ENCODE peak calls at places on chromosome 10, in six cellular contexts. P is fibroblast of pulmonary artery; X is activated CD8-positive, alpha-beta T cell treated with anti-CD3 and anti-CD28 coated beads for 36 hours; C is progenitor cell of endocrine pancreas; S is Panc1; M is neural progenitor cell. W is an unnamed sample.

GRCh38 chr10:62779487-62780248 is 24.9 kb upstream of the ADO start:
- DNase-seq in P (peak), X (peak), C (no peak), S (no peak), M (no peak), W (peak)

GRCh38 chr10:69576334-69577011 is 3.3 kb upstream of the NEUROG3 start:
- DNase-seq in P (no peak), X (no peak), C (no peak), S (no peak), M (peak), W (no peak)

GRCh38 chr10:61164458-61165160 is 220.6 kb upstream of the RHOBTB1 start:
- DNase-seq in P (peak), X (no peak), C (no peak), S (no peak), M (no peak), W (peak)

GRCh38 chr10:33487014-33487776 is 152.7 kb upstream of the NRP1 start:
- DNase-seq in P (peak), X (no peak), C (no peak), S (no peak), M (peak), W (peak)

GRCh38 chr10:81569488-81569887 is 305.5 kb upstream of the NRG3 start:
- DNase-seq in P (no peak), X (no peak), C (no peak), S (no peak), M (no peak), W (no peak)

GRCh38 chr10:70295946-70296345 is 12.1 kb upstream of the NPFFR1 start:
- DNase-seq in P (no peak), X (no peak), C (no peak), S (no peak), M (no peak), W (no peak)

GRCh38 chr10:30343962-30344361 is 5.1 kb downstream of the MTPAP start:
- DNase-seq in P (no peak), X (no peak), C (no peak), S (no peak), M (no peak), W (no peak)

GRCh38 chr10:12333382-12334185 is 15.8 kb upstream of the CAMK1D start:
- DNase-seq in P (peak), X (peak), C (no peak), S (peak), M (no peak), W (peak)

GRCh38 chr10:127344346-127344745 is 148.0 kb upstream of the INSYN2A start:
- DNase-seq in P (no peak), X (no peak), C (no peak), S (no peak), M (no peak), W (no peak)

GRCh38 chr10:71819985-71820384 is 31.1 kb downstream of the PSAP start:
- DNase-seq in P (no peak), X (no peak), C (no peak), S (no peak), M (no peak), W (no peak)

GRCh38 chr10:21293518-21294356 is 231.7 kb downstream of the SKIDA1 start:
- DNase-seq in P (peak), X (no peak), C (no peak), S (no peak), M (peak), W (no peak)

GRCh38 chr10:124530215-124530665 is 68.6 kb downstream of the LHPP start:
- DNase-seq in P (peak), X (peak), C (peak), S (no peak), M (peak), W (peak)

GRCh38 chr10:128506423-128506822 is 380.2 kb upstream of the MKI67 start:
- DNase-seq in P (no peak), X (no peak), C (no peak), S (no peak), M (no peak), W (no peak)

GRCh38 chr10:69232736-69233135 is 12.6 kb downstream of the HKDC1 start:
- DNase-seq in P (no peak), X (no peak), C (no peak), S (no peak), M (no peak), W (no peak)

GRCh38 chr10:114374141-114374791 is 30.0 kb downstream of the AFAP1L2 start:
- DNase-seq in P (peak), X (no peak), C (no peak), S (no peak), M (no peak), W (no peak)

GRCh38 chr10:105729428-105729827 is 1088.3 kb downstream of the SORCS3 start:
- DNase-seq in P (no peak), X (no peak), C (no peak), S (no peak), M (no peak), W (no peak)

GRCh38 chr10:76033457-76034196 is 602.2 kb downstream of the LRMDA start:
- DNase-seq in P (no peak), X (no peak), C (no peak), S (no peak), M (peak), W (peak)

GRCh38 chr10:9051328-9051974 is 997.0 kb downstream of the GATA3 start:
- DNase-seq in P (no peak), X (no peak), C (no peak), S (no peak), M (no peak), W (no peak)

GRCh38 chr10:119421887-119422684 is 120.4 kb downstream of the RGS10 start:
- DNase-seq in P (no peak), X (no peak), C (no peak), S (no peak), M (no peak), W (peak)

GRCh38 chr10:115851689-115852088 is 421.3 kb downstream of the GFRA1 start:
- DNase-seq in P (no peak), X (no peak), C (no peak), S (no peak), M (no peak), W (no peak)

GRCh38 chr10:5665380-5666323 is 743 bp downstream of the ASB13 start:
- DNase-seq in P (no peak), X (no peak), C (no peak), S (no peak), M (peak), W (peak)

GRCh38 chr10:5669609-5670008 is 3.2 kb upstream of the ASB13 start:
- DNase-seq in P (no peak), X (no peak), C (no peak), S (no peak), M (no peak), W (no peak)

GRCh38 chr10:5668429-5668828 is 2.0 kb upstream of the ASB13 start:
- DNase-seq in P (no peak), X (no peak), C (no peak), S (no peak), M (no peak), W (no peak)

GRCh38 chr10:5663692-5664427 is 2.5 kb downstream of the ASB13 start:
- DNase-seq in P (no peak), X (no peak), C (no peak), S (no peak), M (peak), W (no peak)

GRCh38 chr10:5666324-5667220 is at the start of gene ASB13:
- DNase-seq in P (peak), X (peak), C (peak), S (no peak), M (peak), W (peak)
- TF ChIP-seq CTCF in P (no peak), X (no peak), C (peak), S (no peak), M (peak), W (no peak)

GRCh38 chr10:18572959-18573561 is 78.3 kb downstream of the NSUN6 start:
- DNase-seq in P (no peak), X (no peak), C (no peak), S (no peak), M (no peak), W (no peak)

GRCh38 chr10:18576586-18576985 is 74.8 kb downstream of the NSUN6 start:
- DNase-seq in P (no peak), X (no peak), C (no peak), S (no peak), M (no peak), W (no peak)

GRCh38 chr10:18571076-18571475 is 80.3 kb downstream of the NSUN6 start:
- DNase-seq in P (no peak), X (no peak), C (no peak), S (no peak), M (no peak), W (no peak)

GRCh38 chr10:18567343-18567856 is 84.0 kb downstream of the NSUN6 start:
- DNase-seq in P (no peak), X (no peak), C (no peak), S (no peak), M (no peak), W (no peak)

GRCh38 chr10:18571780-18572179 is 79.6 kb downstream of the NSUN6 start:
- DNase-seq in P (no peak), X (no peak), C (no peak), S (no peak), M (no peak), W (no peak)
- TF ChIP-seq CTCF in P (no peak), X (no peak), C (no peak), S (no peak), M (no peak), W (no peak)

DNA sequence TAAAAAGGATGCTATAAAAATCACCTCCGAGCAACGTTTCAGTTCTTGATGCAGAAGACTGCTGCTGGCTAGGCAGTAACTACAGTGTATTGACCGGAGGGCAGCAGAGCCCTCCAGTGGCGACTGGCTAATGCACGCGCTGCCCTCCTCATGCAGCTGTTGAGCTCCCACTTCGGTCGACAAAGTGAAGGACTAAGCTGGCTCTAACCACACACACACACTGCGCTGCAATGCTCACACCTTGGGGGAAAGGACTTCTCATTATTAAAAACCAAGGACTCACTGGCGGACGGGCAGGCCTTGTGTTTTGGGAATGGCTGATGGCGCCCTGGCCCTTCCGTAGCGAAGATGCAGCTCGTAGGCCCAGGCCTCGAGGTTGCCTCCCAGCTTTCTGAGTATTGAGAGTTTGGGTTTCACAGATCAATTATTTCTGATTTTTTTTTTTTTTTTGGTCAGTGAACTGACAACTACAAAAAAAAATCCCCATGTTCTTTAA is 120.9 kb upstream of the DIP2C start:
- DNase-seq in P (peak), X (no peak), C (no peak), S (no peak), M (peak), W (no peak)
- TF ChIP-seq CTCF in P (peak), X (no peak), C (peak), S (no peak), M (peak), W (peak)

GRCh38 chr10:130121486-130122079 is 11.0 kb upstream of the C10orf143 start:
- DNase-seq in P (no peak), X (no peak), C (no peak), S (no peak), M (no peak), W (no peak)
- TF ChIP-seq CTCF in P (no peak), X (no peak), C (no peak), S (no peak), M (no peak), W (no peak)

DNA sequence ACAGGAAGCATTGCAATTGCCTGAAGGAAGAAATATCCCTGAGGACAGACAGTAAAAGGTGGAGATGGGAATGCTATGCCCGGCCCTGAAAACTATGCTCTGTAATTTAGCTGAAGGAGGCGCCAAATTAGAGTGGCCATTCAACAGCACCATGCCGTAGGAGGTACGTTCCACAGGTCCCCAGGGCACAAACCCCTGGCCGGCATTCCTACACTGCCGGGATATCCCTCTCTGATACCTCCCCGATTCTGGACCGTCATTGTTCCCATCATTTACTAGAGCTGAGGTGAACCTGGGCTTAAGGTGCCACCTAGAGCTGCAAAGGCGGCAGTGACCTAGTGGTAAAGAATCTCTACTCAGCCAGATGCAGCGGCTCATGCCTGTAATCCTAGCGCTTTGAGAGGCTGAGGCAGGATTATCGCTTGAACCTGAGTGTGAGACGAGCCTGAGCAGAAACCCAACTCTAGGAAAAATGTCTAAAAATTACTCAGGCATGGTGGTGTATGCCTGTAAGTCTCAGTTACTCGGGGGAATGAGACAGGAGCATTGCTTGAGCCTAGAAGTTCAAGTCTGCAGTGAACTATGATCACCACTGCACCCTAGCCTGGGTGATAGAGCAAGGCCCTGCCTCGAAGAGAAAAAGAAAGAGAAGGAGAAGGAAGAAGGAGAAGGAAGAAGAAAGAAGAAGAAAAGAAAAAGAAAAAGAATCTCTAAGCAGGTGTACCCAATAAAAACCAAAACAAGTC is 53.0 kb upstream of the TNKS2 start:
- DNase-seq in P (peak), X (no peak), C (peak), S (peak), M (peak), W (peak)
- TF ChIP-seq CTCF in P (peak), X (no peak), C (peak), S (peak), M (peak), W (peak)

DNA sequence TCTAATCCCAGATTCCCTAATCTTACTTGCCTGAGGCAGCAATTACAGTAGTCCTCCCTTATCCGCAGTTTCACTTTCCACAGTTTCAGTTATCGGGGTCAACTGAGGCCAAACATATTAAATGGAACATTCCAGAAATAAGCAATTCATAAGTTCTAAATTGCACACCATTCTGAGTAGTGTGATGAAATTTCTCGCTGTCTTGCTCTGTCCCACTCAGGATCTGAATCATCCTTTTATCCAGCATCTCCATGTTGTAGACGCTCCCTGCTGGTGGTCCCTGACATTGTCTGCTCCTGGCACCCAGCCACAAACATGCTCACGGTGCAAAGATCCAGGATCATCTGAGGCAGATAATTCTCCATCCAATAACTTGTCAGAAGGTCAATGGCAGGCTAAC is 128.7 kb upstream of the CXCL12 start:
- DNase-seq in P (peak), X (no peak), C (no peak), S (no peak), M (no peak), W (peak)
- TF ChIP-seq CTCF in P (peak), X (no peak), C (no peak), S (no peak), M (no peak), W (peak)

GRCh38 chr10:96129387-96130325 is at the start of gene ZNF518A:
- DNase-seq in P (peak), X (peak), C (peak), S (peak), M (peak), W (peak)
- TF ChIP-seq CTCF in P (no peak), X (no peak), C (no peak), S (no peak), M (no peak), W (no peak)

DNA sequence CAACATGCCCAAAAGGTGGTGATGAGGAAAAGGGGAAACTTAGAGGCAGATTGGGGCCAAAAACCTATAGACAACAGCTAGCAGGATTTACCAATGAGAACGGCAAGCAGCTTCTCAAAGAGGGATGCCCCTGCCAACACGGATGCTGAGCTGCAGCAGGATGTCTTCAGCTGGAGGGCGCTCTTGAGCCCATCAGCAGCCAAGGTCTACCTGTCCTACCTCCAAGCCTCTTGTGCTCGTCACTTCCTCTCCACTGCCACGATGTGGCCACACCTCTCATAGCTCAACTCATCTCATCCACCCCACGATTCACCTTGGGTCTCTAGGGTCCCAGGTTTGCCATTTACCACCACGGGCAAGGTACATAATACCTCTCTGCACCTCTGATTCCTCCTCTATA is 36.5 kb downstream of the DLG5 start:
- DNase-seq in P (no peak), X (peak), C (no peak), S (no peak), M (no peak), W (no peak)
- TF ChIP-seq CTCF in P (no peak), X (no peak), C (peak), S (no peak), M (peak), W (no peak)

DNA sequence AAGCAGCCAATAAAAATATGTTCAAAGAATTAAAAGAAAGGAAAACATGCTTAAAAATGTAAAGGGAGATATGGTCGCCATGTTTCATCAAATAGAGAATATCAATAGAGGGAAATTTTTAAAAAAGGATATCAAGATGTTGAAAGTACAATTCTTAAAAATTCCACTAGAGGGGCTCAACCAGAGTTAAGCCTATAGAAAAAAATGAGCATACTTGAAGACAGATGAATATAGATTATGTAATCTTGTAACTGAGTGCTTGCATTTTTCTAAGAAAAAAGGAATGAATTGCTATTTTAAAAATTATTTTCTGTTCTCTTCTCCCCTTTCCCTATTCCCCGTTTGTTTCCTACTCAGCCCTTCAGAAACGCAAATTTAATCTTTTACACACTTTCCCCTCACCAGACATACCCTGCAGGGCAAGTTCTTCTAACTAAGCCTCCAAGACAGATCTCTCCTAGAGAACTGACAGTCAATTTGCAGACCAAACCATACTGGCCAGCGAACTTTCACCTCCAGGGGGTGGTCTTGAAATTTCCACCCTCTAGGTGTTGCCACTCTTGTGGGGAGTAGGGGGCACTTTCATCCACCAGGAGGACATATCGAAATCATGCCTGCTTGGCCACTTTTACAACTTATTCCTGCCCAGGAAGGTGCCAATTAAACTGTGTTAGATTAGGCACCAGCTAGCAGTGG is 67.7 kb downstream of the NSUN6 start:
- DNase-seq in P (peak), X (no peak), C (no peak), S (no peak), M (no peak), W (no peak)
- TF ChIP-seq CTCF in P (peak), X (no peak), C (peak), S (no peak), M (peak), W (no peak)

GRCh38 chr10:101270763-101271162 is 41.5 kb upstream of the LBX1 start:
- DNase-seq in P (no peak), X (no peak), C (no peak), S (no peak), M (no peak), W (no peak)

GRCh38 chr10:101273736-101274135 is 44.5 kb upstream of the LBX1 start:
- DNase-seq in P (no peak), X (no peak), C (no peak), S (no peak), M (no peak), W (no peak)

GRCh38 chr10:101267776-101268175 is 38.5 kb upstream of the LBX1 start:
- DNase-seq in P (no peak), X (no peak), C (no peak), S (no peak), M (no peak), W (no peak)

GRCh38 chr10:101273330-101273729 is 44.1 kb upstream of the LBX1 start:
- DNase-seq in P (no peak), X (no peak), C (no peak), S (no peak), M (no peak), W (no peak)

GRCh38 chr10:101272229-101272868 is 43.1 kb upstream of the LBX1 start:
- DNase-seq in P (peak), X (peak), C (peak), S (peak), M (peak), W (peak)
- TF ChIP-seq CTCF in P (peak), X (peak), C (peak), S (peak), M (peak), W (peak)